ENCODE peak calls at places on chromosome 13, in four cellular contexts. Z, P, U and F are unnamed samples. For H3K27me3 and H3K4me1, the result is how much of the 10 kb centered on the place peaks cover.

GRCh38 chr13:84243340-84243739 is 361.1 kb upstream of the SLITRK1 start:
- DNase-seq in Z (no peak), U (no peak), P (no peak), F (no peak)

GRCh38 chr13:114146629-114147028 is 14.2 kb upstream of the RASA3 start:
- DNase-seq in P (no peak), Z (peak), U (no peak), F (no peak)

GRCh38 chr13:45510671-45511070 is 45.9 kb downstream of the COG3 start:
- DNase-seq in U (no peak), P (no peak), Z (peak), F (no peak)

GRCh38 chr13:113616991-113617749 is 32.6 kb downstream of the TFDP1 start:
- DNase-seq in P (no peak), U (no peak), Z (peak), F (no peak)

GRCh38 chr13:33799950-33800592 is 17.9 kb upstream of the RFC3 start:
- DNase-seq in Z (peak), U (no peak), P (no peak), F (no peak)

GRCh38 chr13:95906999-95907398 is 146.2 kb downstream of the UGGT2 start:
- DNase-seq in U (no peak), P (no peak), Z (no peak), F (no peak)

GRCh38 chr13:114151565-114152284 is 19.3 kb upstream of the RASA3 start:
- DNase-seq in Z (no peak), U (peak), P (peak), F (peak)

GRCh38 chr13:23428183-23428528 is 5.3 kb downstream of the SACS start:
- DNase-seq in P (no peak), Z (no peak), U (no peak), F (no peak)

GRCh38 chr13:22194106-22194810 is 523.4 kb downstream of the FGF9 start:
- DNase-seq in P (no peak), Z (no peak), U (no peak), F (no peak)

GRCh38 chr13:86933676-86934075 is 737.5 kb upstream of the SLITRK5 start:
- DNase-seq in Z (peak), U (no peak), P (no peak), F (no peak)

GRCh38 chr13:66657165-66657895 is 572.8 kb downstream of the PCDH9 start:
- DNase-seq in P (no peak), U (no peak), Z (peak), F (no peak)

GRCh38 chr13:73708393-73708985 is 425.7 kb downstream of the KLF12 start:
- DNase-seq in P (peak), Z (peak), U (no peak), F (peak)

GRCh38 chr13:109741966-109742365 is 44.4 kb downstream of the IRS2 start:
- DNase-seq in U (no peak), P (no peak), Z (no peak), F (no peak)

DNA sequence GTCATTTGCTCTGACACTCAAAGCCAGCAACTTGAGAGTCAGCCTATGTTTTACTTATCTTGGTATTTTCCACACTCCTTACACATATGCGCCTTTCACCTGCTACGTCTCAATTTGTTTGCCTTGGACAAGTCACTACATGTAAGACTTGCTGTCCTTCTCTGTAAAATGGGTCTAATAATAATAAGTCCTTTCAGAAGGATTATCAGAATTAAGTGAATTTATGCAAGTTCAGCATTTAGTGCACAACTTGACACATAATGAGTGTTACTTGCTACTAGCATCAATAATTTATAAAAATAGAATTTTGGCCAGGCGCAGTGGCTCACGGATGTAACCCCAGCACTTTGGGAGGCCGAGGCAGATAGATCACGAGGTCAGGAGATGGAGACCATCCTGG is 71.1 kb upstream of the UBL3 start:
- DNase-seq in U (no peak), Z (no peak), P (no peak), F (no peak)
- H3K27me3 ChIP-seq in U (under half), Z (under half), P (under half), F (under half)

GRCh38 chr13:94325148-94325528 is 154.3 kb downstream of the DCT start:
- DNase-seq in P (no peak), U (no peak), Z (no peak), F (no peak)
- H3K4me1 ChIP-seq in P (under half), U (under half), Z (under half), F (half or more)

GRCh38 chr13:28747851-28748250 is 29.1 kb upstream of the SLC46A3 start:
- DNase-seq in Z (no peak), U (no peak), P (no peak), F (no peak)

GRCh38 chr13:28744656-28745055 is 25.9 kb upstream of the SLC46A3 start:
- DNase-seq in P (no peak), Z (no peak), U (no peak), F (no peak)

GRCh38 chr13:28743499-28744083 is 24.8 kb upstream of the SLC46A3 start:
- DNase-seq in Z (no peak), P (no peak), U (no peak), F (no peak)

GRCh38 chr13:28744091-28744536 is 25.3 kb upstream of the SLC46A3 start:
- DNase-seq in P (no peak), U (no peak), Z (peak), F (no peak)

DNA sequence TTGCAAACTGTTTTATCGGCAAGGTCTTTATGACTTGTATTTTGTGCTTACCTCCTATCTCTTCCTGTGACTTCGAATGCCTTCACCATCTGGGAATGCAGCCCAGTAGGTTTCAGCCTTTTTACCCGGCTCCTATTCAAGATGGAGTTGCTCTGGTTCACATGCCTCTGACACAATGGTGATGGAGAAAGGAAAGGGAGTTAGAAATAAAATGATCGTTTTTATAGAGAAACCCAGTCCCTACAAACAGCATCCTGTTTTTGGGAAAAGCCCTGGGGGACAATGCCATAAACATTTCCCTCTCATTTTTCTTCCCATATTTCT is 27.5 kb upstream of the SLC46A3 start:
- DNase-seq in U (no peak), Z (no peak), P (no peak), F (no peak)
- H3K27me3 ChIP-seq in U (under half), Z (under half), P (under half), F (under half)

DNA sequence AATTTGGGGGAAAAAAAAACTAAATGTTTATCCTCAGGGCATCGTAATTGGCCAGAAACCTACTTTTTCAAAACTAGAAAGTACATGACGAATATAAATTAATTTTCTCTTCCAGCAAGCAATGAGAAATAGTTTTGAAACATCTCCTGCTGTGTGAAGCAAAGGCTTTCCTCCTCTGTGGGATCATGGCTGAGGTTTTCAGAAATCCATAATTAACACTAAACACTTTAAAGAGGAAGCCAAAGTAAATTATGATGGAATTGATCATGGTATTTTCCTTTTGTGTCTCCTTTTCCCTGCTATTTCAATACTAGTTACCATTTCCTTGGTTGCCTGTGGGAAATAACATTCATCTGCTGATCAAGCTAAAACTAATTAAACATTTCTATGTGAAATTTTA is 1413.8 kb upstream of the PCDH20 start:
- DNase-seq in U (no peak), Z (no peak), P (no peak), F (no peak)
- H3K4me1 ChIP-seq in U (under half), Z (under half), P (under half), F (under half)

GRCh38 chr13:111947876-111948275 is 119.1 kb upstream of the SOX1 start:
- DNase-seq in P (no peak), U (no peak), Z (no peak), F (no peak)

GRCh38 chr13:111949311-111949710 is 117.6 kb upstream of the SOX1 start:
- DNase-seq in Z (no peak), U (peak), P (no peak), F (no peak)

GRCh38 chr13:111948281-111948680 is 118.7 kb upstream of the SOX1 start:
- DNase-seq in P (no peak), Z (no peak), U (no peak), F (no peak)

GRCh38 chr13:111947026-111947810 is 119.7 kb upstream of the SOX1 start:
- DNase-seq in P (no peak), U (peak), Z (no peak), F (no peak)

DNA sequence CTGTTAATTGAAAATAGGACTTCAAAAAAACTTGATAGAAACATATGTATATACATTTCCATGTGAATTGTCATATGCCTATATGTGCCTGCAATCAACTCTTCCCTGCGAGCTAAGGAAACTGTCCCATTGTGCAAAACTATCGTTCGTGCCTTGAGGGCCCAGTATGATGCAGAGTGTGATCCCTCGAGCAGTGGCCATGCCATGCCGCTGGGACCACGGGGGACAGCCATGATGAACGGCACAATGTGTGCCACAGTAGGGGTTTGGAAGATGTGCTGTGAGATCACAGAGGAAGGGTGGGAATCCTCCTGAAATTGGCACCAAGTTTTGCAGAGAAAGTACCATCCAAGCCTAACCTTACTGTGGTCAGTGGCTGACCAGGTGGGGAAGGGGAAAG is 118.1 kb upstream of the SOX1 start:
- DNase-seq in P (no peak), Z (no peak), U (no peak), F (no peak)
- H3K27me3 ChIP-seq in P (under half), Z (under half), U (under half), F (under half)

DNA sequence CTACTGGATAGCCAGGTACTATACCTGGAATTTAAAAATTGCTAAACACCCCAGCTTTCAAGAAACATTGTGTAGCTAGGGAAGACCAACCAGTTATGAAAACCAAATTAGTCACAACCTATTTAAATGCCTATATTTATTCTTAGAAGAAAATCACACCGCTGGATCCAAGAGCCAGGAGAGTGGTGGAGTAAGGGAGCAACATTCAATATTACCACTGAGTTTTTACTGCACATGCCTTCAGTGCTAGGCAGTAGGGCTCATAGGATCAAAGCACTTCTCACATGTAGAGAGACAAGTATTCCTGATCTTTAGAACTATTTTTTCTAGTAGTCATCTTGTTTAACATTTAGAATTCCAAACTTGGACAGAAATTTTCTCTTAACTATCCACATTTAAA is 11.2 kb downstream of the ITM2B start:
- DNase-seq in P (no peak), Z (no peak), U (no peak), F (no peak)
- H3K4me1 ChIP-seq in P (under half), Z (under half), U (under half), F (half or more)